ENCODE peak calls at places on chromosomes 5 and 9, in eight cellular contexts. One of them, this sample, is unnamed.

GRCh38 chr5:149271717-149272558 is at the start of gene AFAP1L1:
- DNase-seq in HuH-7.5: peak; percentile 58
- DNase-seq in stimulated activated naive CD4-positive, alpha-beta T cell: peak; percentile 43
- DNase-seq in CD4-positive, CD25-positive, alpha-beta regulatory T cell: peak; percentile 8
- DNase-seq in M059J: peak; percentile 58
- DNase-seq in GM12865: no peak
- DNase-seq in AG09319: no peak
- DNase-seq in HEK293T: peak; percentile 58
- DNase-seq in this sample: peak; percentile 72

GRCh38 chr5:5384634-5385033 is 37.8 kb upstream of the ICE1 start:
- DNase-seq in HuH-7.5: no peak
- DNase-seq in stimulated activated naive CD4-positive, alpha-beta T cell: no peak
- DNase-seq in CD4-positive, CD25-positive, alpha-beta regulatory T cell: no peak
- DNase-seq in M059J: no peak
- DNase-seq in GM12865: no peak
- DNase-seq in AG09319: no peak
- DNase-seq in HEK293T: no peak
- DNase-seq in this sample: no peak

GRCh38 chr5:2101685-2102084 is 219.0 kb upstream of the IRX4 start:
- DNase-seq in HuH-7.5: no peak
- DNase-seq in stimulated activated naive CD4-positive, alpha-beta T cell: no peak
- DNase-seq in CD4-positive, CD25-positive, alpha-beta regulatory T cell: no peak
- DNase-seq in M059J: no peak
- DNase-seq in GM12865: no peak
- DNase-seq in AG09319: no peak
- DNase-seq in HEK293T: no peak
- DNase-seq in this sample: no peak

GRCh38 chr9:35935755-35936509 is 22.0 kb downstream of the OR2S2 start:
- DNase-seq in HuH-7.5: no peak
- DNase-seq in stimulated activated naive CD4-positive, alpha-beta T cell: no peak
- DNase-seq in CD4-positive, CD25-positive, alpha-beta regulatory T cell: no peak
- DNase-seq in M059J: peak; percentile 74
- DNase-seq in GM12865: no peak
- DNase-seq in AG09319: peak; percentile 19
- DNase-seq in HEK293T: no peak
- DNase-seq in this sample: no peak

GRCh38 chr5:39588176-39588575 is 163.4 kb upstream of the DAB2 start:
- DNase-seq in HuH-7.5: no peak
- DNase-seq in stimulated activated naive CD4-positive, alpha-beta T cell: no peak
- DNase-seq in CD4-positive, CD25-positive, alpha-beta regulatory T cell: no peak
- DNase-seq in M059J: no peak
- DNase-seq in GM12865: no peak
- DNase-seq in AG09319: no peak
- DNase-seq in HEK293T: no peak
- DNase-seq in this sample: no peak

GRCh38 chr5:3277590-3278196 is 317.9 kb upstream of the IRX1 start:
- DNase-seq in HuH-7.5: no peak
- DNase-seq in stimulated activated naive CD4-positive, alpha-beta T cell: no peak
- DNase-seq in CD4-positive, CD25-positive, alpha-beta regulatory T cell: no peak
- DNase-seq in M059J: no peak
- DNase-seq in GM12865: no peak
- DNase-seq in AG09319: no peak
- DNase-seq in HEK293T: no peak
- DNase-seq in this sample: no peak

GRCh38 chr5:912356-913091 is 19.8 kb downstream of the TRIP13 start:
- DNase-seq in HuH-7.5: no peak
- DNase-seq in stimulated activated naive CD4-positive, alpha-beta T cell: peak; percentile 1
- DNase-seq in CD4-positive, CD25-positive, alpha-beta regulatory T cell: peak; percentile 69
- DNase-seq in M059J: peak; percentile 99
- DNase-seq in GM12865: no peak
- DNase-seq in AG09319: peak; percentile 11
- DNase-seq in HEK293T: no peak
- DNase-seq in this sample: peak; percentile 97

GRCh38 chr5:1538741-1539392 is 15.1 kb upstream of the LPCAT1 start:
- DNase-seq in HuH-7.5: no peak
- DNase-seq in stimulated activated naive CD4-positive, alpha-beta T cell: no peak
- DNase-seq in CD4-positive, CD25-positive, alpha-beta regulatory T cell: no peak
- DNase-seq in M059J: no peak
- DNase-seq in GM12865: no peak
- DNase-seq in AG09319: no peak
- DNase-seq in HEK293T: no peak
- DNase-seq in this sample: no peak

GRCh38 chr9:37531699-37532098 is 44.5 kb downstream of the FBXO10 start:
- DNase-seq in HuH-7.5: no peak
- DNase-seq in stimulated activated naive CD4-positive, alpha-beta T cell: no peak
- DNase-seq in CD4-positive, CD25-positive, alpha-beta regulatory T cell: peak; percentile 51
- DNase-seq in M059J: no peak
- DNase-seq in GM12865: peak; percentile 31
- DNase-seq in AG09319: no peak
- DNase-seq in HEK293T: no peak
- DNase-seq in this sample: no peak